ENCODE peak calls at places on chromosomes 12 and 14, in eight cellular contexts. C is SK-N-SH, H is spleen, O is sigmoid colon, F is K562, L is HCT116, M is prostate gland, I is transverse colon. Y is an unnamed sample.

GRCh38 chr12:25958254-25959068 is at the start of gene RASSF8:
- DNase-seq in C (peak), H (peak), O (peak), F (peak), L (no peak), M (peak), I (peak), Y (peak)

GRCh38 chr12:86137936-86138335 is 118.3 kb downstream of the MGAT4C start:
- DNase-seq in C (no peak), H (no peak), O (no peak), F (no peak), L (peak), M (no peak), I (no peak), Y (no peak)

GRCh38 chr14:76644875-76645518 is 116.3 kb upstream of the VASH1 start:
- DNase-seq in C (peak), H (no peak), O (peak), F (peak), L (peak), M (peak), I (no peak), Y (no peak)

GRCh38 chr14:28609228-28609828 is 157.3 kb upstream of the FOXG1 start:
- DNase-seq in C (peak), H (no peak), O (no peak), F (peak), L (peak), M (peak), I (peak), Y (peak)

GRCh38 chr14:94029250-94029649 is 3.1 kb downstream of the OTUB2 start:
- DNase-seq in C (no peak), H (no peak), O (no peak), F (no peak), L (no peak), M (no peak), I (no peak), Y (no peak)

GRCh38 chr12:71447691-71448660 is 8.4 kb downstream of the LGR5 start:
- DNase-seq in C (no peak), H (no peak), O (no peak), F (no peak), L (no peak), M (no peak), I (no peak), Y (no peak)

GRCh38 chr14:85391455-85391854 is 138.5 kb upstream of the FLRT2 start:
- DNase-seq in C (no peak), H (no peak), O (no peak), F (no peak), L (no peak), M (no peak), I (no peak), Y (no peak)

GRCh38 chr12:48978741-48979601 is 849 bp downstream of the WNT1 start:
- DNase-seq in C (no peak), H (no peak), O (no peak), F (no peak), L (no peak), M (no peak), I (no peak), Y (no peak)

GRCh38 chr12:25977047-25977446 is 18.6 kb downstream of the RASSF8 start:
- DNase-seq in C (no peak), H (no peak), O (peak), F (no peak), L (no peak), M (no peak), I (no peak), Y (no peak)

GRCh38 chr14:104821971-104822608 is 21.2 kb downstream of the ZBTB42 start:
- DNase-seq in C (no peak), H (peak), O (peak), F (no peak), L (no peak), M (no peak), I (no peak), Y (peak)

GRCh38 chr12:111458773-111459172 is 53.0 kb downstream of the SH2B3 start:
- DNase-seq in C (no peak), H (no peak), O (peak), F (no peak), L (no peak), M (no peak), I (no peak), Y (peak)

GRCh38 chr12:18798445-18799139 is 60.7 kb downstream of the CAPZA3 start:
- DNase-seq in C (no peak), H (no peak), O (no peak), F (no peak), L (no peak), M (no peak), I (no peak), Y (no peak)

GRCh38 chr12:119354187-119354586 is 19.7 kb downstream of the CCDC60 start:
- DNase-seq in C (peak), H (no peak), O (no peak), F (no peak), L (no peak), M (no peak), I (no peak), Y (no peak)

GRCh38 chr14:96167224-96168148 is 37.2 kb upstream of the BDKRB2 start:
- DNase-seq in C (no peak), H (peak), O (peak), F (no peak), L (no peak), M (no peak), I (peak), Y (no peak)

GRCh38 chr12:53325539-53326061 is 4.2 kb upstream of the AAAS start:
- DNase-seq in C (peak), H (peak), O (peak), F (no peak), L (no peak), M (no peak), I (peak), Y (no peak)
- TF ChIP-seq POLR2AphosphoS5 in C (no peak), H (peak), O (no peak), F (no peak), L (no peak), M (no peak), I (no peak), Y (no peak)

GRCh38 chr14:73713804-73714655 is at the start of gene PNMA1:
- DNase-seq in C (peak), H (peak), O (peak), F (peak), L (no peak), M (peak), I (peak), Y (peak)
- TF ChIP-seq POLR2AphosphoS5 in C (peak), H (peak), O (peak), F (peak), L (peak), M (no peak), I (peak), Y (peak)

GRCh38 chr12:53937596-53938275 is 895 bp upstream of the HOXC13 start:
- DNase-seq in C (no peak), H (no peak), O (no peak), F (no peak), L (no peak), M (no peak), I (no peak), Y (no peak)

GRCh38 chr12:53935562-53936341 is 2.9 kb upstream of the HOXC13 start:
- DNase-seq in C (no peak), H (no peak), O (no peak), F (no peak), L (no peak), M (no peak), I (no peak), Y (no peak)

GRCh38 chr12:53938276-53939140 is at the start of gene HOXC13:
- DNase-seq in C (peak), H (no peak), O (no peak), F (peak), L (peak), M (peak), I (no peak), Y (peak)

GRCh38 chr12:53939141-53940108 is 794 bp downstream of the HOXC13 start:
- DNase-seq in C (peak), H (no peak), O (no peak), F (no peak), L (no peak), M (peak), I (no peak), Y (no peak)

DNA sequence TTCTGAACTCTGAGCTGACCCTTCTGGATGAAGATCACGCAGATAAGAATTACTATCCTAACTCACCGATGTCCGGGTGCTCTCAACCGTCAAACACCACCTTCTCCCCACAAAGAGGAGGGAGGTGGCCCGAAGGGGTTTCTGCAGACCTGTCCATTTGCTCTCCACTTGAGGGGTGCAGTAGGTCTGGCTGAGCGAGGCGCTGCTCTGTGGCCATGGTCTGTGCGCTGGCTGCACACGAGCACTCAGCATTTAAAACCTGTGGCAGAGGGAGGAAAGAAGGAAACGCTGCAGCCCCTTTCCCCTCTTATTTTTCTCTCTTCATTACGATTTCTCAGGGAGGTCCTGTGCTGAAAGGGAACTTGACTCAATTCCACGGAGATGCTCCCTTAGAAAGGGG is 1.5 kb upstream of the HOXC13 start:
- DNase-seq in C (no peak), H (no peak), O (no peak), F (no peak), L (no peak), M (no peak), I (no peak), Y (no peak)
- TF ChIP-seq POLR2AphosphoS5 in C (no peak), H (no peak), O (no peak), F (no peak), L (no peak), M (no peak), I (no peak), Y (no peak)

DNA sequence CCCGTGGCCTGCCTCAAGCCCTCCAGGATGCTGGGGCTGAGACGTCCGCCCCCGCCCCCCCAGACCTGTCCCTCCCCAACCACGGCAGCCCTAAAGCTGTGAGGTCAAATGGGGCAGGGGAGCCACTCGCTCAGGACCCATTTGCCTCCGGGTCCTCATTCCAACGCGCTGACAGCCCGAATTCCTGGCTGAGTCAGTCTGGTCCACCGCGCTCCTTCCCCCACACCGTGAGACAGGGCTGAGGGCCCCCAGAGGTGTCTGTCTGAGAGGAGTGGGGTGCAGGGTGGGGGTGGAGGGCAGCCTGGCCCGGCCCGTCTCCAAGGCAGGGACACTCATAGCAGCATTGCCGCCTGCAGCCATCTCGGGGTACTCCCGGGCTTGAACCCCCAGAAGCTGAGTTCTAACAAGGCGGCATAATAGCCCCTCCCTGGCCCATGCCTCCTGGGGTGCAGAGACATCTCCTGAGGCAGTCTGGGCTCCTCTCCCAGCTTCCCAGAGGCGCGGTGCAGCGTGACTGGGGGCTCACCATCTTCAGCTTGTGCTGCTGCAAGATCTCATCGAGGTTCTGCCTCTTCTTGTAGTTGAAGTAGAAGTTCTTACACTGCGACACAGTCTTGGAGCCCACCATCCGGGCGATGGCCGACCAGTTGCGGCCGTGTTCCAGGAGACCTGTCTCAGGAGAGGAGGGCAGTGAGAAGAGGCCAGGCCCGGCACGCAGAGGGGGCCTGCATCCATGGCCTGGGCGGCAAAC is 90.5 kb downstream of the RFLNA start:
- DNase-seq in C (no peak), H (no peak), O (no peak), F (no peak), L (no peak), M (no peak), I (no peak), Y (no peak)
- TF ChIP-seq POLR2AphosphoS5 in C (peak), H (peak), O (no peak), F (no peak), L (no peak), M (no peak), I (no peak), Y (no peak)

DNA sequence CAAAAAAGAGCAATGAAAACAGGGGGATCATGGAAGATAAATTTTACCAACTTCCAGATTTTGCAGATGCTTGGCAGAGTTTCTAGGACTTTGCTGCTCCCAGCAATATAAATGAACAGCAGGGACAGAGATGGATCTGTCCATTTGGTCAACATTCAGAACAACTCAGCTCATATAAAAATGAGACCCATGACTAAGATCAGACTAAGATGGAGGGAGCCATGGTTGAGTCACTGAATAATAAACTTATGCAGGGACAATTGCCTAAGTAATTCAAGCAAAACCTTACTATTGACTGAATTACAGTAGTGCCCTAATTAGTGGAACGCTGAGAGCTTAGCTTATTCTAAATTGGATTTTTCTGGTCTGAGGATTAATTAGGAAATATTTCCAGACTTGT is 205.1 kb downstream of the SLC5A8 start:
- DNase-seq in C (no peak), H (no peak), O (no peak), F (no peak), L (no peak), M (no peak), I (no peak), Y (no peak)
- TF ChIP-seq POLR2AphosphoS5 in C (no peak), H (no peak), O (no peak), F (no peak), L (no peak), M (no peak), I (no peak), Y (no peak)